ENCODE peak calls at places on chromosome 20, in seven cellular contexts. K is PC-9, V is ascending aorta, G is HepG2, N is dorsolateral prefrontal cortex, X is GM13976, A is cardiac muscle cell. L is an unnamed sample.

GRCh38 chr20:51487076-51487475 is 55.4 kb downstream of the NFATC2 start:
- DNase-seq in K (no peak), V (no peak), G (no peak), N (no peak), X (no peak), A (no peak), L (no peak)

GRCh38 chr20:37282558-37282957 is 6.9 kb upstream of the MANBAL start:
- DNase-seq in K (no peak), V (no peak), G (no peak), N (no peak), X (no peak), A (peak; percentile 80), L (no peak)

GRCh38 chr20:48187891-48188290 is 402.6 kb upstream of the SULF2 start:
- DNase-seq in K (no peak), V (no peak), G (no peak), N (no peak), X (no peak), A (no peak), L (no peak)

GRCh38 chr20:12977634-12978394 is 31.0 kb upstream of the SPTLC3 start:
- DNase-seq in K (no peak), V (no peak), G (peak; percentile 92), N (no peak), X (no peak), A (no peak), L (no peak)

GRCh38 chr20:3011752-3012151 is 31.7 kb upstream of the GNRH2 start:
- DNase-seq in K (no peak), V (no peak), G (no peak), N (no peak), X (no peak), A (no peak), L (no peak)

GRCh38 chr20:32319100-32319499 is 39.0 kb upstream of the ASXL1 start:
- DNase-seq in K (no peak), V (no peak), G (no peak), N (no peak), X (no peak), A (no peak), L (no peak)

GRCh38 chr20:51594206-51594998 is 51.9 kb upstream of the NFATC2 start:
- DNase-seq in K (no peak), V (no peak), G (no peak), N (no peak), X (no peak), A (no peak), L (no peak)

GRCh38 chr20:62882426-62882825 is 20.8 kb upstream of the TCFL5 start:
- DNase-seq in K (no peak), V (no peak), G (no peak), N (no peak), X (no peak), A (no peak), L (no peak)

GRCh38 chr20:53914091-53914860 is 156.1 kb downstream of the BCAS1 start:
- DNase-seq in K (no peak), V (no peak), G (no peak), N (no peak), X (no peak), A (peak; percentile 69), L (no peak)

GRCh38 chr20:51287628-51288413 is 254.7 kb downstream of the NFATC2 start:
- DNase-seq in K (no peak), V (no peak), G (no peak), N (no peak), X (no peak), A (no peak), L (no peak)

GRCh38 chr20:13017883-13018535 is 9.2 kb downstream of the SPTLC3 start:
- DNase-seq in K (no peak), V (no peak), G (no peak), N (no peak), X (no peak), A (no peak), L (no peak)

GRCh38 chr20:10954137-10954840 is 280.5 kb upstream of the JAG1 start:
- DNase-seq in K (peak; percentile 48), V (no peak), G (peak; percentile 18), N (no peak), X (no peak), A (no peak), L (no peak)

GRCh38 chr20:20664795-20665194 is 47.6 kb downstream of the RALGAPA2 start:
- DNase-seq in K (no peak), V (no peak), G (peak; percentile 71), N (no peak), X (peak; percentile 23), A (peak; percentile 46), L (peak; percentile 62)

GRCh38 chr20:62020935-62021701 is 44.6 kb downstream of the TAF4 start:
- DNase-seq in K (no peak), V (no peak), G (no peak), N (no peak), X (no peak), A (peak; percentile 70), L (no peak)

GRCh38 chr20:50283922-50284810 is 93.5 kb downstream of the CEBPB start:
- DNase-seq in K (peak; percentile 90), V (no peak), G (peak; percentile 58), N (no peak), X (no peak), A (no peak), L (no peak)

GRCh38 chr20:25360631-25361286 is 29.9 kb downstream of the ABHD12 start:
- DNase-seq in K (no peak), V (no peak), G (no peak), N (no peak), X (peak; percentile 47), A (peak; percentile 62), L (no peak)

GRCh38 chr20:48619126-48620101 is 208.4 kb downstream of the PREX1 start:
- DNase-seq in K (peak; percentile 58), V (no peak), G (no peak), N (no peak), X (no peak), A (peak; percentile 13), L (no peak)

DNA sequence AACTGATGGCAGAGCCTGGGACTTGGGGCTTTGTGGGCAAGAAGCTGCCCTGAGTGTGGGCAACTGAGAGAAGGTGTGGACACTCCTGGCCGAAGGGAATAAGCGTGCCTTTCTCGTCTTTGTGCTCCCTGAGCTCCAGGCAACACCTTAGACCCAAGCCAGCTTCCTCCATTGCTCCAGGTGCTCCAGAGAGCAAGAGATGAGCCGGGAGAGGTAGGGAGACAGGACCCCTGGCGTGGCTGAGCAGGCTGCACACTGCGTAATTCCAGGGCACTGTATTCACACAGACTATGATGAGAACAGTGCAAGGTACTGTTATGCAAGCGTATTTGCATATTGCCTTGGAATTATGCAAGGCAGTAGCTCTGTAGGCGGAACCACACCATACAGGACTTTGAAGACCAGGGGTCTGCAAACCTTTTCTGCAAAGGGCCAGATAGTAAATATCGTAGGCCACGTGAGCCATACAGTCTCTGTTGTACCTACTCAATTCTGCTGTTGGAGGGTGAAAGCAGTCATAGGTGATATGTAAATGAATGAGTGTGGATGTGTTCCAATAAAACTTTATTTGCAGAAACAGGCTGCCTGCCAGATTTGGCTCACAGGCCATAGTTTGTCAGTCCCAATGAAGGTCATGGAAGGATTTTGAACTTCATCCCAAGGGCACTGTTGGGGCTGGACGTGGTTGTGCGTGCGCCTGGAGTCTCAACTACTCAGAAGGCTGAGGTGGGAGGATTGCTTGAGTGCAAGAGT is 42.1 kb upstream of the FAM83D start:
- DNase-seq in K (no peak), V (no peak), G (peak; percentile 62), N (no peak), X (no peak), A (no peak), L (no peak)
- TF ChIP-seq CTCF in K (no peak), V (no peak), G (no peak), N (no peak), X (no peak), A (no peak), L (no peak)

GRCh38 chr20:23242556-23243180 is 107.9 kb upstream of the NXT1 start:
- DNase-seq in K (no peak), V (no peak), G (no peak), N (no peak), X (no peak), A (no peak), L (no peak)

GRCh38 chr20:23243791-23244190 is 106.8 kb upstream of the NXT1 start:
- DNase-seq in K (no peak), V (no peak), G (no peak), N (no peak), X (no peak), A (no peak), L (no peak)

GRCh38 chr20:23244916-23245552 is 105.6 kb upstream of the NXT1 start:
- DNase-seq in K (no peak), V (no peak), G (no peak), N (no peak), X (no peak), A (no peak), L (no peak)

GRCh38 chr20:23245553-23246128 is 105.0 kb upstream of the NXT1 start:
- DNase-seq in K (no peak), V (no peak), G (peak; percentile 52), N (no peak), X (peak; percentile 83), A (peak; percentile 65), L (peak; percentile 78)

DNA sequence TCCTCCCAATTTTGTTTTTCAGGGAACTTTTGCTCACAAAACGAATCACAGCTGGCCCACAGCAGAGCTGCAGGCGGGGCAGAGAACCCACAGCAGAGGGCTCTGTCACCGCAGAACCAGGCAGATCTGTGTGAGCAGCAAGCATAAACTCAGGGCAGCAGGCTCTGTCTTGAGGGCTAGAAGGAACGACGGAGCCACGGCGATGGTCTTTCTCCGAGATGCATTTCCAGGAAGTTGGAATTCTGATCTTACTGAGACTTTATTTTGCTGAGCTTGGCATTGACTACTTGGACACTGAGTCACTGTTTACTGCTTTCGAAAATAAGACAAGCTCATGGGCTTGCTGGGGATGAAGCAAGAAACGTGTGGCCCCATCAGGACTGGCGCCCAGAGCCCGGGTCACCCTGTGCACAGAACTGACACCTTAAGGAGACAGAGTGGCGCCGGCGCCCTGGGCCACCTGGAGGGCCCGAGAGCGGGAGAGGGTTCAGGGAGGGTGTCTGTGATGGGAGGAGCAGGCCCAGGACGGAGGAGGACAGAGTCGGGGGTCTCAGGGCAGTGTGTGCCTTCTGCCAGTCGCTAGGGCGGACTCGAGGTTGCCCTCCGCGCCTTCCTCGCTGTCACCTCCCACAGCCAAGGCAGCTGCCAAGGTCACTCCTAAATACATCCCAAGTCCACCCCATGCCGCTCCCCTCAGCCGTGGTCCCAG is 106.2 kb upstream of the NXT1 start:
- DNase-seq in K (no peak), V (no peak), G (no peak), N (no peak), X (no peak), A (peak; percentile 31), L (no peak)
- TF ChIP-seq CTCF in K (no peak), V (peak; percentile 9), G (no peak), N (no peak), X (no peak), A (no peak), L (no peak)

GRCh38 chr20:1994627-1995026 is 769 bp upstream of the PDYN start:
- DNase-seq in K (no peak), V (no peak), G (no peak), N (no peak), X (no peak), A (no peak), L (no peak)
- TF ChIP-seq CTCF in K (no peak), V (no peak), G (no peak), N (no peak), X (no peak), A (no peak), L (no peak)

DNA sequence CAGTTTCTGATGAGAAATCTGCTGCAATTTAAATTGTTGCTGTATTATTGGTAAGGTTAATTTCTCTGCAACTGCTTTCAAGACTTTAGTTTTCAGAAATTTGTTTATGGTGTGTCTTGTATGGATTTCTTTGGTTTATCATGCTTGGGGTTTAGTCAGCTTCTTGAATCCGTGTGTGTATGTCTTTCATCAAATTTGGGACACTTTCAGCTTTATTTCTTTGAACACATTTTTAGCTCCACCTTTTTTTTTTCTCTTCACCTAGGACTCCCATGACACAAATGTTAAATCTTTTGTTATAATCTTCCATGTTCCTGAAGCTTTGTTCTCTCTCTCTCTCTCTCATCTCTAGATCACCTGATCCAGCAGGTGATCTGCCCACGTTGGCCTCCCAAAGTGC is 13.4 kb upstream of the TP53TG5 start:
- DNase-seq in K (no peak), V (no peak), G (no peak), N (no peak), X (no peak), A (no peak), L (no peak)
- TF ChIP-seq CTCF in K (no peak), V (no peak), G (no peak), N (no peak), X (no peak), A (no peak), L (no peak)

L was measured in GM12865.